ENCODE peak calls at places on chromosome 9, in four cellular contexts. L is astrocyte, R is cardiac muscle cell, O is stomach. A is an unnamed sample.

GRCh38 chr9:111524731-111525055 is 286 bp upstream of the ZNF483 start:
- DNase-seq in L (no peak), R (no peak), O (no peak), A (no peak)

GRCh38 chr9:70551391-70551790 is 136.9 kb upstream of the KLF9 start:
- DNase-seq in L (peak; percentile 47), R (no peak), O (no peak), A (no peak)

GRCh38 chr9:128118971-128119665 is 8.4 kb downstream of the PTGES2 start:
- DNase-seq in L (no peak), R (no peak), O (peak; percentile 25), A (peak; percentile 26)

GRCh38 chr9:445033-445432 is 230.4 kb downstream of the DOCK8 start:
- DNase-seq in L (peak; percentile 78), R (peak; percentile 93), O (peak; percentile 60), A (peak; percentile 48)

GRCh38 chr9:113456235-113456634 is 7.3 kb upstream of the RGS3 start:
- DNase-seq in L (peak; percentile 22), R (peak; percentile 35), O (no peak), A (no peak)

GRCh38 chr9:124969401-124969800 is 28.5 kb upstream of the GOLGA1 start:
- DNase-seq in L (no peak), R (no peak), O (no peak), A (no peak)

GRCh38 chr9:130041648-130042405 is 1.2 kb downstream of the FNBP1 start:
- DNase-seq in L (no peak), R (peak; percentile 37), O (no peak), A (no peak)

GRCh38 chr9:2180171-2180570 is 165.0 kb downstream of the SMARCA2 start:
- DNase-seq in L (no peak), R (no peak), O (no peak), A (no peak)

GRCh38 chr9:126623667-126624452 is 10.1 kb downstream of the LMX1B start:
- DNase-seq in L (no peak), R (no peak), O (no peak), A (no peak)
- H3K4me3 ChIP-seq in L (no peak overlapping the region), R (no peak overlapping the region), O (no peak overlapping the region), A (no peak overlapping the region)

DNA sequence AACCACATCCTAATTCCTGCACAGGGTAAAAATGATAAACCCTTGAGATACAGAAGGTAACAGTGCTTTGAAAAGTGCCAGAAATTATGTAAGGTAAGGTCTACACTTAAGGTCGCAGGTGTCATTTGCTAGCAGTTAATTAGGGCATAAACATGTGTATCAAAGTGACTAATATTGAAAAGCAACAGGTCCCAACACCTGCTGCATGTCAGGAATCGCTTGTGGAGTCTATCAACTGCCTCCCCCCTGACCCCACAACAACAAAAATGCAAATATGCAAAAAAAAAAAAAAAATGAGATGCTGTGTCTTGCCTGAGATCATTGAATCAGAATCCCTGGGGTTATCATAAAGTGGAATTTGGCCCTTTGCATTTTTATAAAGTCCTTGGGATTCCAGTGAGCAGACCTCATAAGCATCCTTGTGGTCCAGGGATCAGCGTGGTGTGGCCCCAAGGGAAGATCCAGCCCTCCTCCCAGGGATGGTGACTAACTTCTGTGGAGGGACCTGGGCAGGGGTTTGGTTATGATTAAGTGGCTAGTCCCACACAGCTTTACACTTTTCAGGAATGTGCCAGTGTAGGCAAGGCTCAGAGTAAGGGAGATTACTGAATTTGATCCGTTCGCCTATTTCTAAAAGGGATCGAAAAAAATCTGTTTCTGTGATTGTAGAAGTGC is 92.5 kb upstream of the TNFSF8 start:
- DNase-seq in L (peak; percentile 99), R (peak; percentile 22), O (no peak), A (no peak)
- H3K27ac ChIP-seq in L (peak overlapping the region; percentile 75), R (no peak overlapping the region), O (no peak overlapping the region), A (no peak overlapping the region)

GRCh38 chr9:115596743-115597080 is 478.8 kb upstream of the TNC start:
- DNase-seq in L (peak; percentile 86), R (no peak), O (no peak), A (no peak)
- H3K4me3 ChIP-seq in L (peak overlapping the region; percentile 50), R (no peak overlapping the region), O (no peak overlapping the region), A (no peak overlapping the region)

GRCh38 chr9:120914953-120915352 is 11.6 kb downstream of the TRAF1 start:
- DNase-seq in L (no peak), R (no peak), O (no peak), A (no peak)

GRCh38 chr9:120914410-120914809 is 12.2 kb downstream of the TRAF1 start:
- DNase-seq in L (no peak), R (no peak), O (no peak), A (peak; percentile 70)

GRCh38 chr9:120911295-120911843 is 15.2 kb downstream of the TRAF1 start:
- DNase-seq in L (no peak), R (no peak), O (no peak), A (no peak)

GRCh38 chr9:120913673-120914266 is 12.8 kb downstream of the TRAF1 start:
- DNase-seq in L (no peak), R (no peak), O (no peak), A (no peak)

GRCh38 chr9:120912958-120913672 is 13.5 kb downstream of the TRAF1 start:
- DNase-seq in L (no peak), R (no peak), O (no peak), A (no peak)
- H3K27ac ChIP-seq in L (no peak overlapping the region), R (no peak overlapping the region), O (no peak overlapping the region), A (no peak overlapping the region)